ENCODE peak calls at places on chromosomes 11 and 22, in seven cellular contexts. E is colonic mucosa, F is Panc1, X is cardiac fibroblast, C is foreskin fibroblast, P is stomach, B is cardiac muscle cell. T is an unnamed sample.

GRCh38 chr11:60477035-60477445 is 15.5 kb upstream of the MS4A12 start:
- DNase-seq in E (no peak), F (no peak), B (no peak), X (no peak), C (no peak), P (no peak), T (no peak)

GRCh38 chr11:118918128-118918685 is 7.5 kb downstream of the BCL9L start:
- DNase-seq in X (peak), E (peak), C (peak), P (peak), F (no peak), B (peak), T (no peak)

GRCh38 chr22:32967285-32968101 is 90.7 kb downstream of the SYN3 start:
- DNase-seq in F (no peak), X (no peak), C (no peak), P (no peak), B (no peak), E (no peak), T (peak)

GRCh38 chr11:82507288-82507687 is 226.4 kb downstream of the FAM181B start:
- DNase-seq in X (no peak), B (no peak), F (no peak), P (no peak), E (no peak), C (no peak), T (no peak)

GRCh38 chr11:59097113-59097708 is 9.8 kb upstream of the FAM111B start:
- DNase-seq in F (no peak), P (peak), B (peak), C (peak), X (peak), E (peak), T (no peak)

GRCh38 chr11:1317432-1317831 is 8.0 kb upstream of the TOLLIP start:
- DNase-seq in P (peak), B (no peak), E (no peak), C (no peak), F (no peak), X (no peak), T (no peak)

GRCh38 chr11:73553266-73553665 is 44.6 kb downstream of the FAM168A start:
- DNase-seq in E (no peak), C (peak), P (no peak), F (no peak), X (no peak), B (no peak), T (no peak)

GRCh38 chr11:78039919-78040671 is 17.0 kb upstream of the KCTD14 start:
- DNase-seq in P (peak), B (peak), X (peak), F (no peak), E (peak), C (peak), T (no peak)

GRCh38 chr11:34649597-34649996 is 28.7 kb downstream of the EHF start:
- DNase-seq in X (no peak), P (no peak), F (no peak), B (no peak), C (peak), E (no peak), T (no peak)

GRCh38 chr11:46410021-46410420 is 18.4 kb upstream of the CHRM4 start:
- DNase-seq in F (no peak), X (peak), P (no peak), B (peak), C (peak), E (no peak), T (no peak)

GRCh38 chr22:19892249-19892879 is 37.7 kb upstream of the GNB1L start:
- DNase-seq in P (no peak), B (peak), F (no peak), X (peak), C (no peak), E (no peak), T (no peak)

GRCh38 chr11:127006311-127006710 is 5.7 kb upstream of the KIRREL3 start:
- DNase-seq in E (no peak), C (peak), X (peak), P (no peak), B (no peak), F (no peak), T (no peak)

GRCh38 chr22:18091916-18092526 is 14.2 kb downstream of the PEX26 start:
- DNase-seq in C (no peak), X (peak), E (peak), B (peak), F (no peak), P (peak), T (no peak)

GRCh38 chr11:123218451-123218850 is 23.4 kb upstream of the CLMP start:
- DNase-seq in F (no peak), X (no peak), E (no peak), C (no peak), B (peak), P (no peak), T (no peak)

GRCh38 chr11:84780689-84781293 is 846.4 kb downstream of the DLG2 start:
- DNase-seq in E (no peak), P (no peak), B (peak), C (peak), X (peak), F (peak), T (no peak)

GRCh38 chr11:130636672-130637463 is 188.4 kb downstream of the ADAMTS15 start:
- DNase-seq in B (peak), F (peak), X (peak), C (peak), P (no peak), E (no peak), T (peak)

GRCh38 chr11:45158891-45159605 is 12.6 kb downstream of the PRDM11 start:
- DNase-seq in P (no peak), B (no peak), X (no peak), E (no peak), C (no peak), F (no peak), T (no peak)

GRCh38 chr11:3894128-3894731 is 38.8 kb downstream of the STIM1 start:
- DNase-seq in F (no peak), C (peak), X (peak), B (peak), E (no peak), P (no peak), T (no peak)

GRCh38 chr11:117979481-117980211 is 6.5 kb upstream of the IL10RA start:
- DNase-seq in C (no peak), P (no peak), B (no peak), X (no peak), E (no peak), F (no peak), T (no peak)

GRCh38 chr22:20315337-20316216 is 4.3 kb downstream of the DGCR6L start:
- DNase-seq in C (no peak), E (peak), X (no peak), B (no peak), P (peak), F (no peak), T (no peak)

GRCh38 chr11:84800755-84801346 is 826.3 kb downstream of the DLG2 start:
- DNase-seq in F (no peak), X (peak), E (no peak), B (peak), C (peak), P (no peak), T (no peak)

GRCh38 chr11:76770642-76771445 is 12.3 kb upstream of the TSKU start:
- DNase-seq in X (peak), C (peak), E (peak), P (peak), F (peak), B (peak), T (peak)

GRCh38 chr11:76771446-76772099 is 11.6 kb upstream of the TSKU start:
- DNase-seq in B (no peak), F (no peak), P (no peak), X (no peak), C (no peak), E (no peak), T (no peak)

GRCh38 chr11:76772100-76772782 is 10.9 kb upstream of the TSKU start:
- DNase-seq in P (no peak), C (peak), E (no peak), B (no peak), X (no peak), F (no peak), T (no peak)

GRCh38 chr11:76773921-76774361 is 9.2 kb upstream of the TSKU start:
- DNase-seq in P (peak), B (no peak), F (no peak), E (no peak), X (no peak), C (no peak), T (no peak)

DNA sequence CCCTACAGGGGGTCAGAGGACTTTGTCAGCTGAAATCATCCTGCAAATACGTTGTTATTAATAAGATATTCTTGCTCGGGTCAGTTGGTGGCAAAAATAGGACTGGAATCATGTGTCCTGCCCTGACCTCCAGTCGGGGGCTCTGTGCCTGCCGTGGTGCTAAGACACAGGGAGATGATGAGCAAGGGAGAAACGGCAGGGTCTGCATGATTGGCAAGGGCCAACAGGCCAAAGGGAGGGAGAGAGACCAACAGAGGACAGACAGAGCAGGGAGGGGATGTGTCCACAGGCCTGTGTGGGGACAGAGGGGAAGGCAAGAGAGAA is 10.4 kb upstream of the TSKU start:
- DNase-seq in E (no peak), P (no peak), B (no peak), F (no peak), X (no peak), C (no peak), T (no peak)
- TF ChIP-seq CTCF in E (no peak), P (no peak), B (no peak), F (no peak), X (no peak), C (no peak), T (no peak)

GRCh38 chr22:40799008-40799407 is 20.1 kb downstream of the SLC25A17 start:
- DNase-seq in P (no peak), C (no peak), X (no peak), F (no peak), B (no peak), E (no peak), T (no peak)

GRCh38 chr22:40806711-40807110 is 12.4 kb downstream of the SLC25A17 start:
- DNase-seq in B (no peak), X (no peak), C (no peak), F (no peak), E (no peak), P (no peak), T (no peak)

GRCh38 chr22:40805239-40805638 is 13.9 kb downstream of the SLC25A17 start:
- DNase-seq in P (no peak), X (no peak), C (no peak), B (no peak), F (no peak), E (no peak), T (no peak)

GRCh38 chr22:40805699-40806203 is 13.4 kb downstream of the SLC25A17 start:
- DNase-seq in B (no peak), F (no peak), P (no peak), X (no peak), E (no peak), C (no peak), T (no peak)

GRCh38 chr22:40803292-40803691 is 15.9 kb downstream of the SLC25A17 start:
- DNase-seq in B (no peak), C (no peak), E (no peak), X (no peak), F (no peak), P (no peak), T (no peak)
- H3K4me3 ChIP-seq in B (no peak), C (no peak), E (no peak), X (no peak), F (no peak), P (no peak), T (no peak)

GRCh38 chr22:30178180-30179126 is 68.1 kb downstream of the LIF start:
- DNase-seq in F (no peak), B (no peak), X (no peak), E (no peak), C (no peak), P (no peak), T (no peak)
- TF ChIP-seq CTCF in F (no peak), B (no peak), X (no peak), E (no peak), C (no peak), P (peak), T (no peak)

DNA sequence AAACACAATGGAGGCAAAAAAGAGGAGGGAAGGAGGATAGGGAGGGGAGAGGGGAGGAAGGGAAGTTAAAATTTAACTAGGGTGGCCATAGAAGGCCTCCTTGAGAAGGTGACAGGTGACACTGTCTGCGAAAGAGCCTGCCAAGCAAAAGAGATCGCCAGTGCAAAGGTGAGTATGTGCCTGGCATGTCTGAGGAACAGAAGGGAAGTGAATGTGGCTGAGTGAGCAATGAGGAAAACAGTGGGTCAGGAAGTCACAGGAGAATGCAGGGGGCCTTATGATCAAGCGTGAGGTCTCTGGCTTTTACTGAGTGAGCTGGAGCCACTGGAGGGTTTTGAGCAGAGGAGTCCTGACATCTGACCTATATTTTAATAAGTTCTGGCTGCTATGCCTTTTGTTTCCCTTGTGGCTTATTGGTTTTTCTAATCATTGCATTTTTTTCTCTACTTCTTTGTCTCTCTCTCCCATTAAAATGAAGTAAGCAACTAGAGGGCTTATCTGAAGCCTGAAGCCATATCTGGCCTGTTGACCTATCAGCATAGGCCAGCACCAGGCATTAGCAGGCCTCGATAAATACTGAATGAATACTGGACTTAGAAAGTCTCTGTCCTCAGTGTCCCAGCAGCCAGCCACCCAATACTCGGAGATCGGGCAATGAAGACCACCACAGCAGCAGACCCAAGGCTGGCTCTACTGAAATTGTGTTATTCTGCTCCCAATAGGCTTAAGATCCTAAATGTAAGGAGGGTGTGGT is 5.6 kb downstream of the AP1B1 start:
- DNase-seq in P (peak), X (no peak), F (no peak), E (peak), C (no peak), B (no peak), T (no peak)
- H3K4me3 ChIP-seq in P (no peak), X (no peak), F (no peak), E (no peak), C (no peak), B (no peak), T (no peak)

DNA sequence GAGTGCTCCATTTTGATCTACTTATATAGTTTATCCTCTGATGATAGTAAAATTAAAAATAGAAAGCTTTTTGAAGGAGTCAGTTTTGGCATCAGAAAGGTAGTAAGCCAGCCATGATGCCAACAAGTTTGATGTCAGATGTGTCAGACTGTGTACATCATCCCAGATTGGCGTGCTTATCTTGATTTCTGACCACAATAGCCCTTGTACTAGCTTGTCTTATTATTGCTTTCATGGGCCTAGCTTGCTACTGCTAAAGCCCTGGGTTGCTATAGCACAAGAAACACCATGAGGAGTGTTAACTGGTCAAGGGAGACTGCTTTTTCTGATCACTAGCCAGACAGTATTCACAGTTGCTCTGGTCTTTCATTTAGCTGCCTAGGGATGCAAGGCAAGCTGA is 1038.4 kb downstream of the JRKL start:
- DNase-seq in P (no peak), X (no peak), F (no peak), C (no peak), E (no peak), B (no peak), T (no peak)
- TF ChIP-seq CTCF in P (no peak), X (no peak), F (no peak), C (no peak), E (no peak), B (no peak), T (no peak)

GRCh38 chr11:64319421-64319761 is 1.5 kb downstream of the PRDX5 start:
- DNase-seq in E (no peak), P (no peak), F (no peak), C (no peak), B (no peak), X (no peak), T (no peak)
- H3K4me3 ChIP-seq in E (peak), P (peak), F (peak), C (peak), B (peak), X (peak), T (peak)

GRCh38 chr11:47941907-47942558 is 38.3 kb upstream of the PTPRJ start:
- DNase-seq in F (no peak), X (no peak), P (no peak), C (no peak), E (no peak), B (no peak), T (no peak)
- TF ChIP-seq CTCF in F (no peak), X (no peak), P (no peak), C (no peak), E (no peak), B (no peak), T (no peak)

DNA sequence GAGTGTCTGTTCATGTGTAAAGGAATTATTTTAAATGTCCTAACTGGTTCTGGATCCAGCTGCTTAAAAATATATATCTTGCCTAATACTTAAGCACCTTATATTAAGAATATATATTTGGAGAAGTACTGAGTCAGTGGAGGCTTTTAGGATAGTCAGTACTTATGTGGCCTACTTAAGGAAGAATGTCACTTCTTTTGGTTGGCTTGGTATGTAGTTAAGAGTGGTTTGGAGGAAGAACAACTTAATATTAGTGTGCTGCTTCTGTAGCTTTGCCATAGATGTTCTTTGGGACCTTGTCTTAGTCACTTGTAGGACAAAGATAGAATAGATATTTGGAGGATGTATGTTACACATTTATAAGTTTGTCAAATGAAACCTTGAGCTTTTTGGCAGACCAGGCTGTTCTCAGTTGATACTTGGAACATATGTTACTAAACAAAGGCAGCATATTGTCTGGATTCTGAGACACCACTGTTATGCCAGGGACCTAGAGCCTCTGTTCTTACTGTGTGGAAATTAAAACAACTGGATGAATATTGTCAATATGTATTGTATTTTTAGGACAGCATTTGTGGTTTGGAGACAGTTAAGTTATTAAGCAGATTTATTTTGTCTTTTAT is 4.9 kb downstream of the HIPK3 start:
- DNase-seq in F (no peak), B (peak), C (peak), E (no peak), X (no peak), P (no peak), T (no peak)
- H3K4me3 ChIP-seq in F (no peak), B (peak), C (no peak), E (no peak), X (no peak), P (no peak), T (no peak)

GRCh38 chr11:31535479-31535878 is 25.9 kb downstream of the ELP4 start:
- DNase-seq in C (no peak), F (no peak), B (no peak), E (no peak), X (no peak), P (no peak), T (no peak)
- TF ChIP-seq CTCF in C (no peak), F (no peak), B (no peak), E (no peak), X (no peak), P (no peak), T (no peak)

T was measured in kidney epithelial cell.